ENCODE peak calls at places on chromosome 1, in ten cellular contexts. One of them, this sample, is unnamed.

GRCh38 chr1:226404063-226404903 is 3.6 kb downstream of the PARP1 start:
- DNase-seq in renal cortical epithelial cell: peak; percentile 20
- DNase-seq in Kasumi-1: no peak
- DNase-seq in natural killer cell: no peak
- DNase-seq in NCI-H2029: no peak
- DNase-seq in heart left ventricle: no peak
- DNase-seq in HT-29: no peak
- DNase-seq in NCI-H460: no peak
- DNase-seq in stomach: no peak
- DNase-seq in right cardiac atrium: no peak
- DNase-seq in this sample: no peak

GRCh38 chr1:245807306-245807705 is 652.5 kb downstream of the KIF26B start:
- DNase-seq in renal cortical epithelial cell: peak; percentile 50
- DNase-seq in HT-29: no peak
- DNase-seq in stomach: no peak
- DNase-seq in heart left ventricle: no peak
- DNase-seq in right cardiac atrium: no peak
- DNase-seq in NCI-H460: no peak
- DNase-seq in Kasumi-1: peak; percentile 74
- DNase-seq in NCI-H2029: peak; percentile 59
- DNase-seq in natural killer cell: no peak
- DNase-seq in this sample: no peak

GRCh38 chr1:38817958-38818705 is 41.4 kb downstream of the RRAGC start:
- DNase-seq in natural killer cell: peak; percentile 42
- DNase-seq in Kasumi-1: no peak
- DNase-seq in stomach: peak; percentile 50
- DNase-seq in renal cortical epithelial cell: no peak
- DNase-seq in NCI-H460: no peak
- DNase-seq in right cardiac atrium: peak; percentile 25
- DNase-seq in HT-29: no peak
- DNase-seq in NCI-H2029: no peak
- DNase-seq in heart left ventricle: no peak
- DNase-seq in this sample: peak; percentile 16

GRCh38 chr1:118077331-118078055 is 107.5 kb downstream of the SPAG17 start:
- DNase-seq in natural killer cell: no peak
- DNase-seq in right cardiac atrium: no peak
- DNase-seq in heart left ventricle: no peak
- DNase-seq in HT-29: peak; percentile 56
- DNase-seq in Kasumi-1: peak; percentile 28
- DNase-seq in renal cortical epithelial cell: peak; percentile 59
- DNase-seq in NCI-H2029: peak; percentile 31
- DNase-seq in stomach: no peak
- DNase-seq in NCI-H460: no peak
- DNase-seq in this sample: peak; percentile 68

GRCh38 chr1:21126324-21126723 is 50.4 kb downstream of the EIF4G3 start:
- DNase-seq in right cardiac atrium: no peak
- DNase-seq in NCI-H2029: no peak
- DNase-seq in NCI-H460: no peak
- DNase-seq in heart left ventricle: no peak
- DNase-seq in HT-29: peak; percentile 10
- DNase-seq in stomach: no peak
- DNase-seq in Kasumi-1: no peak
- DNase-seq in renal cortical epithelial cell: no peak
- DNase-seq in natural killer cell: no peak
- DNase-seq in this sample: peak; percentile 66

GRCh38 chr1:185734929-185735666 is 907 bp downstream of the HMCN1 start:
- DNase-seq in renal cortical epithelial cell: no peak
- DNase-seq in stomach: no peak
- DNase-seq in NCI-H460: no peak
- DNase-seq in Kasumi-1: no peak
- DNase-seq in heart left ventricle: no peak
- DNase-seq in right cardiac atrium: no peak
- DNase-seq in NCI-H2029: no peak
- DNase-seq in natural killer cell: no peak
- DNase-seq in HT-29: no peak
- DNase-seq in this sample: no peak

GRCh38 chr1:98373055-98373454 is 288.5 kb upstream of the SNX7 start:
- DNase-seq in HT-29: no peak
- DNase-seq in stomach: no peak
- DNase-seq in renal cortical epithelial cell: no peak
- DNase-seq in NCI-H460: no peak
- DNase-seq in Kasumi-1: peak; percentile 28
- DNase-seq in natural killer cell: no peak
- DNase-seq in heart left ventricle: no peak
- DNase-seq in right cardiac atrium: no peak
- DNase-seq in NCI-H2029: no peak
- DNase-seq in this sample: no peak

GRCh38 chr1:247471445-247472016 is 13.6 kb upstream of the OR2B11 start:
- DNase-seq in natural killer cell: no peak
- DNase-seq in Kasumi-1: no peak
- DNase-seq in NCI-H2029: no peak
- DNase-seq in heart left ventricle: no peak
- DNase-seq in HT-29: no peak
- DNase-seq in stomach: no peak
- DNase-seq in renal cortical epithelial cell: no peak
- DNase-seq in right cardiac atrium: no peak
- DNase-seq in NCI-H460: no peak
- DNase-seq in this sample: no peak

GRCh38 chr1:186454996-186455395 is 5.9 kb downstream of the PDC start:
- DNase-seq in renal cortical epithelial cell: no peak
- DNase-seq in NCI-H2029: no peak
- DNase-seq in HT-29: no peak
- DNase-seq in natural killer cell: no peak
- DNase-seq in stomach: no peak
- DNase-seq in Kasumi-1: no peak
- DNase-seq in right cardiac atrium: no peak
- DNase-seq in NCI-H460: no peak
- DNase-seq in heart left ventricle: no peak
- DNase-seq in this sample: no peak

GRCh38 chr1:7915826-7916225 is 24.8 kb downstream of the TNFRSF9 start:
- DNase-seq in NCI-H460: no peak
- DNase-seq in NCI-H2029: no peak
- DNase-seq in Kasumi-1: no peak
- DNase-seq in right cardiac atrium: no peak
- DNase-seq in renal cortical epithelial cell: no peak
- DNase-seq in heart left ventricle: no peak
- DNase-seq in stomach: no peak
- DNase-seq in natural killer cell: peak; percentile 50
- DNase-seq in HT-29: no peak
- DNase-seq in this sample: no peak

GRCh38 chr1:18646091-18646775 is 15.6 kb downstream of the PAX7 start:
- DNase-seq in HT-29: peak; percentile 62
- DNase-seq in NCI-H2029: no peak
- DNase-seq in NCI-H460: no peak
- DNase-seq in Kasumi-1: no peak
- DNase-seq in heart left ventricle: no peak
- DNase-seq in natural killer cell: no peak
- DNase-seq in stomach: no peak
- DNase-seq in right cardiac atrium: no peak
- DNase-seq in renal cortical epithelial cell: no peak
- DNase-seq in this sample: no peak

GRCh38 chr1:22556391-22557104 is 6.7 kb upstream of the EPHA8 start:
- DNase-seq in stomach: no peak
- DNase-seq in Kasumi-1: no peak
- DNase-seq in NCI-H2029: no peak
- DNase-seq in natural killer cell: no peak
- DNase-seq in HT-29: no peak
- DNase-seq in right cardiac atrium: no peak
- DNase-seq in NCI-H460: no peak
- DNase-seq in heart left ventricle: no peak
- DNase-seq in renal cortical epithelial cell: no peak
- DNase-seq in this sample: no peak

GRCh38 chr1:50420689-50421365 is 2.4 kb downstream of the DMRTA2 start:
- DNase-seq in heart left ventricle: no peak
- DNase-seq in HT-29: no peak
- DNase-seq in stomach: no peak
- DNase-seq in renal cortical epithelial cell: no peak
- DNase-seq in right cardiac atrium: no peak
- DNase-seq in NCI-H460: no peak
- DNase-seq in Kasumi-1: no peak
- DNase-seq in NCI-H2029: no peak
- DNase-seq in natural killer cell: no peak
- DNase-seq in this sample: peak; percentile 84

GRCh38 chr1:231663211-231663792 is 36.7 kb downstream of the DISC1 start:
- DNase-seq in NCI-H2029: no peak
- DNase-seq in right cardiac atrium: no peak
- DNase-seq in HT-29: no peak
- DNase-seq in Kasumi-1: peak; percentile 71
- DNase-seq in NCI-H460: no peak
- DNase-seq in natural killer cell: no peak
- DNase-seq in stomach: no peak
- DNase-seq in heart left ventricle: no peak
- DNase-seq in renal cortical epithelial cell: peak; percentile 7
- DNase-seq in this sample: peak; percentile 44

GRCh38 chr1:21244986-21245687 is 45.1 kb downstream of the ECE1 start:
- DNase-seq in stomach: no peak
- DNase-seq in Kasumi-1: no peak
- DNase-seq in NCI-H2029: no peak
- DNase-seq in renal cortical epithelial cell: no peak
- DNase-seq in NCI-H460: no peak
- DNase-seq in heart left ventricle: no peak
- DNase-seq in HT-29: no peak
- DNase-seq in right cardiac atrium: no peak
- DNase-seq in natural killer cell: no peak
- DNase-seq in this sample: peak; percentile 17

GRCh38 chr1:81809808-81810207 is 9.1 kb downstream of the ADGRL2 start:
- DNase-seq in HT-29: no peak
- DNase-seq in NCI-H460: no peak
- DNase-seq in NCI-H2029: no peak
- DNase-seq in stomach: no peak
- DNase-seq in Kasumi-1: no peak
- DNase-seq in natural killer cell: no peak
- DNase-seq in right cardiac atrium: no peak
- DNase-seq in renal cortical epithelial cell: no peak
- DNase-seq in heart left ventricle: no peak
- DNase-seq in this sample: no peak

This sample was measured in DMS53.